ENCODE peak calls at places on chromosomes 6 and 20, in four cellular contexts. N is heart left ventricle, C is uterus, L is upper lobe of right lung. J is an unnamed sample.
A peak's percentile ranks its signal among the peaks of the same experiment; 100 is the strongest.

GRCh38 chr6:154403803-154404202 is 47.2 kb upstream of the IPCEF1 start:
- DNase-seq in N (peak; percentile 32), C (peak; percentile 25), L (no peak), J (no peak)

GRCh38 chr6:157885876-157886275 is 62.8 kb downstream of the SNX9 start:
- DNase-seq in N (no peak), C (no peak), L (no peak), J (no peak)

GRCh38 chr20:3698511-3699436 is 13.6 kb downstream of the SIGLEC1 start:
- DNase-seq in N (no peak), C (no peak), L (peak; percentile 59), J (no peak)

GRCh38 chr20:50804453-50805348 is 9.8 kb downstream of the BCAS4 start:
- DNase-seq in N (no peak), C (no peak), L (no peak), J (no peak)

GRCh38 chr6:130811932-130812331 is 15.3 kb upstream of the SMLR1 start:
- DNase-seq in N (no peak), C (no peak), L (no peak), J (no peak)

GRCh38 chr6:21201673-21202430 is 391.7 kb upstream of the SOX4 start:
- DNase-seq in N (no peak), C (no peak), L (no peak), J (no peak)

GRCh38 chr6:27575594-27576361 is 102.9 kb upstream of the ZNF184 start:
- DNase-seq in N (no peak), C (no peak), L (no peak), J (no peak)

GRCh38 chr6:77619114-77619513 is 33.7 kb upstream of the MEI4 start:
- DNase-seq in N (no peak), C (no peak), L (no peak), J (no peak)

GRCh38 chr6:81126150-81126549 is 626.3 kb downstream of the TENT5A start:
- DNase-seq in N (no peak), C (no peak), L (no peak), J (no peak)

GRCh38 chr6:146123611-146124010 is 94.7 kb downstream of the GRM1 start:
- DNase-seq in N (no peak), C (no peak), L (no peak), J (no peak)

GRCh38 chr20:47610247-47610944 is 108.7 kb downstream of the NCOA3 start:
- DNase-seq in N (peak; percentile 39), C (no peak), L (no peak), J (no peak)

GRCh38 chr20:4905612-4906011 is 95.7 kb downstream of the SLC23A2 start:
- DNase-seq in N (no peak), C (no peak), L (no peak), J (no peak)

GRCh38 chr20:805713-806112 is 27.8 kb upstream of the FAM110A start:
- DNase-seq in N (no peak), C (no peak), L (no peak), J (no peak)

GRCh38 chr20:35344354-35344837 is 52.2 kb upstream of the FAM83C start:
- DNase-seq in N (no peak), C (peak; percentile 47), L (peak; percentile 67), J (peak; percentile 60)

GRCh38 chr20:13665709-13666108 is 27.0 kb upstream of the TASP1 start:
- DNase-seq in N (no peak), C (no peak), L (no peak), J (no peak)

GRCh38 chr6:78623567-78623966 is 243.8 kb upstream of the IRAK1BP1 start:
- DNase-seq in N (no peak), C (no peak), L (no peak), J (no peak)

GRCh38 chr6:29051680-29052079 is 6.7 kb upstream of the OR2W1 start:
- DNase-seq in N (no peak), C (no peak), L (no peak), J (no peak)

GRCh38 chr6:4780360-4780812 is 4.2 kb downstream of the CDYL start:
- DNase-seq in N (no peak), C (peak; percentile 27), L (no peak), J (no peak)

GRCh38 chr6:26032387-26033131 is 54.7 kb upstream of the HFE start:
- DNase-seq in N (no peak), C (no peak), L (no peak), J (no peak)

GRCh38 chr20:34708621-34709043 is 4.5 kb downstream of the TP53INP2 start:
- DNase-seq in N (peak; percentile 42), C (peak; percentile 70), L (peak; percentile 70), J (peak; percentile 53)

GRCh38 chr6:129969064-129969463 is 49.3 kb upstream of the L3MBTL3 start:
- DNase-seq in N (no peak), C (no peak), L (no peak), J (no peak)

GRCh38 chr6:815348-815738 is 122.4 kb upstream of the EXOC2 start:
- DNase-seq in N (no peak), C (no peak), L (no peak), J (no peak)

GRCh38 chr6:54204921-54205511 is 93.8 kb downstream of the MLIP start:
- DNase-seq in N (peak; percentile 58), C (no peak), L (no peak), J (no peak)

GRCh38 chr6:125863023-125863422 is 72.3 kb downstream of the NCOA7 start:
- DNase-seq in N (no peak), C (no peak), L (no peak), J (no peak)

GRCh38 chr20:34030453-34030852 is 36.7 kb downstream of the RALY start:
- DNase-seq in N (no peak), C (no peak), L (no peak), J (no peak)

GRCh38 chr6:11139051-11139960 is 27.8 kb upstream of the ERVFRD-1 start:
- DNase-seq in N (no peak), C (no peak), L (no peak), J (no peak)

GRCh38 chr20:32358883-32359632 is 927 bp downstream of the ASXL1 start:
- DNase-seq in N (peak; percentile 86), C (peak; percentile 77), L (peak; percentile 85), J (peak; percentile 79)

GRCh38 chr20:49230575-49231211 is 11.5 kb downstream of the DDX27 start:
- DNase-seq in N (peak; percentile 28), C (no peak), L (peak; percentile 70), J (peak; percentile 36)

GRCh38 chr20:63501818-63502670 is 3.2 kb upstream of the EEF1A2 start:
- DNase-seq in N (peak; percentile 81), C (no peak), L (no peak), J (peak; percentile 81)

GRCh38 chr6:16929814-16930213 is 168.6 kb upstream of the ATXN1 start:
- DNase-seq in N (no peak), C (no peak), L (no peak), J (no peak)

GRCh38 chr6:111642463-111643158 is 36.9 kb upstream of the TRAF3IP2 start:
- DNase-seq in N (peak; percentile 62), C (peak; percentile 60), L (peak; percentile 75), J (peak; percentile 65)

DNA sequence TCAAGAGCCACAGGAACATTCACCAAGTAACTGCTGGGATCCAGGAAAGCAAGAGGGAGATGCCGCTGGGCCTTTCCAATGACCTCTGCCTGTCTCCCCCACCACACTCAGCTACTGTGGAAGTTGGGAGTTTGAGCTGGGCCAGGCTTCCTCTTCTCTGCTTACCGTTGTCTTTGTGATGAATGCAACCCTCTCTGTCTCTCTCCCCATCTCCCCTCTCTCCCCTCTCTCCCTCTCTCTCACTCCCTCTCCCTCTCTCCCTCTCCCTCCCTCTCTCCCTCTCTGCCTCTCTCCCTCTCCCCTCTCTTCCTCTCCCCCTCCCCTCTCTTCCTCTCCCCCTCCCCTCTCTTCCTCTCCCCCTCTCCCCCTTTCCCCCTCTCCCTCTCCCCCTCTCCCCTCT is 54.8 kb downstream of the EDN3 start:
- DNase-seq in N (no peak), C (no peak), L (no peak), J (no peak)
- H3K27me3 ChIP-seq in N (no peaks in the 10 kb centered on the region), C (no peaks in the 10 kb centered on the region), L (peaks cover 5% of the 10 kb centered on the region), J (peaks cover 65% of the 10 kb centered on the region)

GRCh38 chr6:72760130-72760793 is 138.4 kb downstream of the KCNQ5 start:
- DNase-seq in N (no peak), C (no peak), L (no peak), J (no peak)
- H3K27me3 ChIP-seq in N (no peaks in the 10 kb centered on the region), C (no peaks in the 10 kb centered on the region), L (no peaks in the 10 kb centered on the region), J (no peaks in the 10 kb centered on the region)

DNA sequence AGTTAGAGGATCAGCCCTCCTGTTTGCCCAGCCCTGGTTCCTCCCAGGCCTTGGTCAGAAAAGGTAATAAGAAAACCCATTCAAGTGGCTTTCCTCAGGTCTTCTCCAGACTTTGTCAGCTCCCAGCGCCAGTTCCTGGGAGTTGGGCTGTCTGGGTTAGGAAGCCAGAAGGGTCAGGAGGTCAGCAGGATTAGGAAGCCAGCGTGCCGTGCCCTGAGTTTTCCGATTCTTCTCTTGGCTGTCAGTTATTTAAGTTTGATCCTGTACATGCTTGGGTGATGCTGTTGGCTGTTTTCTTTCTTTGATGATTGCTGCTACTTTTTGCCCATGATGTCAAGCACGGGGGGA is 140.0 kb upstream of the PMEPA1 start:
- DNase-seq in N (no peak), C (no peak), L (no peak), J (no peak)
- H3K27me3 ChIP-seq in N (no peaks in the 10 kb centered on the region), C (no peaks in the 10 kb centered on the region), L (no peaks in the 10 kb centered on the region), J (peaks cover 17% of the 10 kb centered on the region)

DNA sequence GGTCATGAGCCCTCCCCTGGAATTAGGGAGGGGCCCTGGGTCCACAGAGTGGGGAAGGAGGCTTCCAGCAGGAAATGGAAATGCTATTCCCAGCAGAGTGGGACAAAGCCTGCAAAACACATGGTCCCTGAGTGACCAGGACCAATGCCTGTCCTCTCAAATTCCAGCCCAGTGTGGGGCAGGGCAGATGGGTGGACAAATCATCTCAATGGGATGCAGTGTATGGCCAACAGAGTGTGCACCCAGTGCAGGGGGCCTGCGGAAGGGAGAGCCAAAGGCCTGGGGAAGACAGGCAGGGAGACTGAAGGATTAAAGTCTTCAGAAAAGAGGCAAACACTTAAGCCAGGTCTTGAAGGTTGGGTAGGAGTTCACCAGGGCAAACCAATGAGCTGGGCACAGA is 28.7 kb upstream of the PHACTR3 start:
- DNase-seq in N (no peak), C (no peak), L (no peak), J (no peak)
- H3K27me3 ChIP-seq in N (peaks cover 14% of the 10 kb centered on the region), C (no peaks in the 10 kb centered on the region), L (peaks cover 38% of the 10 kb centered on the region), J (peaks cover 73% of the 10 kb centered on the region)

GRCh38 chr6:108123516-108123929 is 42.3 kb upstream of the NR2E1 start:
- DNase-seq in N (no peak), C (no peak), L (no peak), J (no peak)
- H3K27me3 ChIP-seq in N (peaks cover 48% of the 10 kb centered on the region), C (peaks cover 5% of the 10 kb centered on the region), L (peaks cover 87% of the 10 kb centered on the region), J (peaks cover 100% of the 10 kb centered on the region)

DNA sequence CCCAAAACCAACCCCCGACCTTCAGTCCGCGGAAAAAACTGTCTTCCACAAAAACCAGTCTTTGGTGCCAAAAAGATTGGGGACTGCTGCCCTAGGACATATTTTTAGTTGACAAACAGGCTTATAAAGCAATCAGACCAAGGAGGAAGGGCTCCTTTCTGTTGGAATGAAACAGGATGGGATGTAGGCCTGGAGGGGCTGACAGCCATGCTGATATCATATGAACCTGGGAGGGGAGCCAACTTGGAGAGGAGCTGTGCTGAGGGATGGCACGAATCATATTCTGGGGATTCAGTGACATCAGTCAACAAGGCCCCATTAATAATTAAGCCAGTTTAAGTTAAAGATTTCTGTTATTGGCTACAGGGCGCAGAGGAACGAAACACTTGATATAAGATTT is 225.4 kb upstream of the TSHZ2 start:
- DNase-seq in N (no peak), C (no peak), L (no peak), J (no peak)
- H3K27me3 ChIP-seq in N (no peaks in the 10 kb centered on the region), C (no peaks in the 10 kb centered on the region), L (no peaks in the 10 kb centered on the region), J (no peaks in the 10 kb centered on the region)

J was measured in left ventricle myocardium inferior.